ENCODE peak calls at places on chromosomes 16 and 17, in six cellular contexts. V, A, L, K, H and F are unnamed samples.
A peak's percentile ranks its signal among the peaks of the same experiment; 100 is the strongest.

GRCh38 chr17:9024497-9024896 is 3.2 kb downstream of the NTN1 start:
- DNase-seq in H (no peak), K (no peak), V (no peak), L (no peak), A (no peak), F (no peak)

GRCh38 chr17:62965149-62965648 is 836 bp upstream of the TANC2 start:
- DNase-seq in H (no peak), L (no peak), K (no peak), V (no peak), A (no peak), F (no peak)

GRCh38 chr17:933168-934083 is 46.1 kb downstream of the NXN start:
- DNase-seq in K (no peak), L (peak; percentile 46), V (no peak), A (peak; percentile 96), H (no peak), F (no peak)

GRCh38 chr16:10787304-10787703 is 31.3 kb downstream of the TVP23A start:
- DNase-seq in A (no peak), V (no peak), K (no peak), L (no peak), H (no peak), F (no peak)

GRCh38 chr17:62098623-62099231 is 33.6 kb upstream of the MED13 start:
- DNase-seq in K (no peak), A (no peak), L (no peak), H (no peak), V (no peak), F (no peak)

GRCh38 chr16:63617047-63617989 is 1504.5 kb downstream of the CDH11 start:
- DNase-seq in A (no peak), V (peak; percentile 23), L (no peak), K (no peak), H (peak; percentile 19), F (no peak)

GRCh38 chr17:81929253-81930141 is 2.0 kb upstream of the MAFG start:
- DNase-seq in A (no peak), K (no peak), L (no peak), H (no peak), V (no peak), F (no peak)

GRCh38 chr17:39599006-39599664 is 8.6 kb downstream of the NEUROD2 start:
- DNase-seq in H (no peak), L (no peak), A (no peak), V (no peak), K (no peak), F (no peak)

GRCh38 chr16:75452464-75453190 is 11.9 kb downstream of the TMEM170A start:
- DNase-seq in H (no peak), K (no peak), L (no peak), A (no peak), V (no peak), F (no peak)

GRCh38 chr17:75668489-75668888 is 1.4 kb downstream of the SAP30BP start:
- DNase-seq in H (no peak), A (no peak), L (no peak), V (no peak), K (no peak), F (no peak)

GRCh38 chr17:75666959-75667790 is at the start of the genes RECQL5 and SAP30BP:
- DNase-seq in V (peak; percentile 97), L (peak; percentile 99), K (peak; percentile 94), H (peak; percentile 99), A (peak; percentile 98), F (peak; percentile 93)

GRCh38 chr17:75670868-75671267 is 3.7 kb downstream of the SAP30BP start:
- DNase-seq in A (no peak), K (no peak), H (no peak), V (no peak), L (no peak), F (no peak)

GRCh38 chr17:75665981-75666380 is 973 bp downstream of the RECQL5 start:
- DNase-seq in V (no peak), L (no peak), K (no peak), A (no peak), H (no peak), F (no peak)

GRCh38 chr17:75667825-75668224 is 687 bp downstream of the SAP30BP start:
- DNase-seq in L (no peak), H (no peak), K (no peak), V (no peak), A (no peak), F (no peak)
- H3K4me3 ChIP-seq in L (peak overlapping the region; percentile 94), H (peak overlapping the region; percentile 79), K (peak overlapping the region; percentile 72), V (peak overlapping the region; percentile 94), A (peak overlapping the region; percentile 100), F (peak overlapping the region; percentile 100)

GRCh38 chr16:80640316-80640715 is 99.5 kb downstream of the DYNLRB2 start:
- DNase-seq in K (no peak), L (no peak), V (no peak), A (no peak), H (no peak), F (no peak)
- H3K27ac ChIP-seq in K (no peak overlapping the region), L (no peak overlapping the region), V (no peak overlapping the region), A (no peak overlapping the region), H (no peak overlapping the region), F (no peak overlapping the region)

DNA sequence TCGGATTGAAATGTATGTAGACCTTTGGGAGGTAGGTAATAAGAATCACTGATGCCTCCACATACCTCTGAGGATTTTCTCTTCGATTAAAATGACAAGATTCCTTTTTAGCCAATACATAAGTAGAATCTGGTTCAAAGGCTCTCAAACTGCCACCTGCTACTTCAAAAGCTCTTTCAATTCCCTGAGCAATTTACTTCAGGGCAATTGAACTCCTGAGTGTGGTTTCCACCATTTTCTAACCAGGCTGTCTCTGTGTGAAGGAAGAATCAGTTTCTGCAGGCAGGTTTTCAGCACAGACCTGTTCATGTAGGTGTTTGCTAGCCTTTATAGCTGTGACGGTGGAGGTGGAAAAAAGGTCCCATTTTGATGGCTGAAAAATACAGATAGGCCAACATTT is 18.2 kb upstream of the HS3ST3B1 start:
- DNase-seq in L (no peak), V (no peak), A (no peak), H (no peak), K (no peak), F (no peak)
- H3K4me3 ChIP-seq in L (no peak overlapping the region), V (no peak overlapping the region), A (no peak overlapping the region), H (no peak overlapping the region), K (no peak overlapping the region), F (no peak overlapping the region)

DNA sequence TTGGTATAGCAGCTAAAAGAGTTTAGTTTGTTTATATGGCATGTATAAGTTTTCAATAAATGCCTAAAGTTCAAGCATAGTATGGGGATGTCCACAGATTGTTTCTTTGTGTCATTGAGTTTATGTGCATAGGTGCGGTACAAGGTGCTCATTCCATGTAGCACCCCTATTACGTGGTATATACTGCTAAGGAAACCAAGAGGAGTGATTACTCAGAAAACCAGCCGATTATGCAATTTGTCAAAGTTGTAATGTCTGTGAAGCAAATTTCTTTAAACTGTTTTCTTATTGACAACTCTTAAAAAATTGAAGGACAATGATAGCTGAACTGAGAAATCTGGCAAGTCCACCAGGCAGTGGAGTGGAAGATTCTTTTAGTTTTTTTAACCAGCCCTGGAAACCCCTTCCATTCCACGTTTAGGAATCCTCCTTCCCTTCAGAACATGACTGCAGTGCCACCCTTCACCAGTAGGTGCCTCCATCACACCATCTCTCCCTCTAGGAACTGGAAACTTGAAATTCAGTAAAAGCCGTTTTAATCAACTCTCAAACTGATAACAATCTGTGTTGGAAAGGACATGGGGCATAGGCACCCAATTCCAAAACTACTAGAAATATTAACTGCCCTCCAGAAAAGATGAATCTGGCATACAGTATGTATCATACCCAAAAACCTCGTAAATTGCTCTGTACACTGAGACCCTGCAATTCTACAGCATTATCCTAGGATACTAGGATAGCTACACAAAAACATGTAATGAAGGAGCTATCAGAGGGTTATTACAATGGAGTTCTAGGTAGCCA is 43.5 kb downstream of the REXO5 start:
- DNase-seq in A (peak; percentile 41), H (peak; percentile 82), L (peak; percentile 75), V (peak; percentile 73), K (peak; percentile 58), F (peak; percentile 45)
- H3K27ac ChIP-seq in A (no peak overlapping the region), H (no peak overlapping the region), L (peak overlapping the region; percentile 80), V (peak overlapping the region; percentile 92), K (no peak overlapping the region), F (no peak overlapping the region)

DNA sequence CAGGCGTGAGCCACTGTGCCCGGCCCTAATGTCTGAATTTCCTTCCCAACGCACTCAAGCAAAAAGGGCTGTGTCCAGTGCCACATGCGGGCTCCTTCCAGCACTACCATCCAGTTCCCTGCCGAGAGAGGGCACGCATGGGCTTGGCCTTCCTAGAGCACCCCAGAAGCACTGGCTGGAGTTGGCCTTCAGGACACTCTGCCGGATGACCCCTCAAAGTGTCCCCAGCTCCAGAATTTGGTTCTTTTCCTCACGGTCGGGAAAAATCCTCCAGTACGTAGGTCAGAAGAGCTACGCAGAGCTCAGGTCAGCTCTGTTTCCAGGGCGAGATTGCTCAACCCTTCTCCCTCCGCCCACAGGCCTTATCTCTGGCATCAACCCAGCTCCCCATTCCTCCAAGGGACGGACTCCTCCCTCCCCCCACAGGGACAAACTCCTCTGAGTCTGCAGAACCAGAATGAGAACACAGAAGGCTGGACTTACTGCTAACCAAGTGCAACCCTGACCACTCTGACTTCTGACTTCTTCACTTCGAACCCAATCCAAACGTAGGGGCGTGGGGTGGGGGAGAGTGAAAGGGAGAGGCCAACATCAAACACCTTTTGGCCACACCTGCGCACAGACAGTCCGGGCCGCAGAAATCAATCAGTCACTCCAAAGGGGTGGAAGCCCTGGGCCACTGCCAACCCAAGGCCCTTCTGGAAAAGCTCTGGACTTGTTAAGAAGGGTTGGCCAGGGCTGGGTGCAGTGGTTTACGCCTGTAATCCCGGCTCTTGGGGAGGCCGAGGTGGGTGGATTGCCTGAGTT is 3.6 kb downstream of the CDC42EP4 start:
- DNase-seq in A (no peak), L (peak; percentile 94), H (peak; percentile 96), K (no peak), V (peak; percentile 80), F (no peak)
- H3K4me3 ChIP-seq in A (peak overlapping the region; percentile 46), L (peak overlapping the region; percentile 93), H (no peak overlapping the region), K (no peak overlapping the region), V (peak overlapping the region; percentile 81), F (no peak overlapping the region)

DNA sequence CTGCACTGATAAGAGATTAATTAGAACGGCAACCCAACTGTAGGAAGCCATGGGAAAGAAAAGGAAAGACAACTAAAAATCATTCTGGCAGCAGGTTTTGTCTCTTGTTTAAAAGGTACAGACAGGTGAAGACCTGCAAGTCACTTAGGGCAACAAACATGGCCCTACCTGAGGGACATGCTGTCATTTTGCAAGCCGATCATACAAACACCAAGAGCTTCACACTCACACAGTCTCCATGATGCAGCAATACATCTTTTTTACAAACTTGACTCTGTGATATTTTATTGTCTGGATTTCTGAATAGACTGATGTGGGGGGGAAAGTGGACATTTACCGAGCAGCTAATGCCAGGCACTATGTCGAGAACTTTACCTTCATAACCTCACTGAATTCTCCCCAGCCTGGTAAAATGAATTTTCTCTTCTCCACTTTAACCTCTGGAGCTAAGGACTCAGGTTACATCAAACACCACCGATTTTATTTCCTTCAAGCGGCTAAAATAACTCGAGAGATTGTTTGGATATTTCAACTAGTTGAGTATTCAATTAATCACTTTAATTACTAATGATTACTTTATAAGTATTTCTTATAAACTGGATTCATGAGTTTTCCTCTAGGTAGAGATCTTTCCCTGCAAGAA is 101.6 kb downstream of the PARN start:
- DNase-seq in A (no peak), V (no peak), K (no peak), H (no peak), L (no peak), F (no peak)
- H3K27ac ChIP-seq in A (no peak overlapping the region), V (peak overlapping the region; percentile 67), K (no peak overlapping the region), H (no peak overlapping the region), L (no peak overlapping the region), F (no peak overlapping the region)

GRCh38 chr17:50096092-50096491 is 941 bp downstream of the PDK2 start:
- DNase-seq in V (no peak), A (no peak), L (peak; percentile 57), H (no peak), K (no peak), F (no peak)
- H3K4me3 ChIP-seq in V (peak overlapping the region; percentile 99), A (peak overlapping the region; percentile 83), L (peak overlapping the region; percentile 99), H (peak overlapping the region; percentile 77), K (peak overlapping the region; percentile 81), F (no peak overlapping the region)